ENCODE peak calls at places on chromosome 1, in four cellular contexts. One of them, this sample, is unnamed.

GRCh38 chr1:153534226-153534932 is 1.4 kb downstream of the S100A6 start:
- DNase-seq in A549: peak; percentile 38
- DNase-seq in K562: peak; percentile 12
- DNase-seq in psoas muscle: no peak
- DNase-seq in this sample: peak; percentile 52

GRCh38 chr1:230825061-230825803 is 43.1 kb downstream of the C1orf198 start:
- DNase-seq in K562: no peak
- DNase-seq in A549: peak; percentile 49
- DNase-seq in psoas muscle: no peak
- DNase-seq in this sample: peak; percentile 50

GRCh38 chr1:43699281-43699680 is 8.1 kb upstream of the ST3GAL3 start:
- DNase-seq in psoas muscle: no peak
- DNase-seq in A549: no peak
- DNase-seq in K562: no peak
- DNase-seq in this sample: no peak

GRCh38 chr1:219151467-219151866 is 22.2 kb upstream of the LYPLAL1 start:
- DNase-seq in A549: no peak
- DNase-seq in psoas muscle: no peak
- DNase-seq in K562: no peak
- DNase-seq in this sample: no peak

GRCh38 chr1:236795757-236796719 is 946 bp downstream of the MTR start:
- DNase-seq in A549: no peak
- DNase-seq in psoas muscle: no peak
- DNase-seq in K562: peak; percentile 20
- DNase-seq in this sample: no peak

GRCh38 chr1:77399250-77400086 is 117.6 kb downstream of the AK5 start:
- DNase-seq in psoas muscle: no peak
- DNase-seq in K562: no peak
- DNase-seq in A549: no peak
- DNase-seq in this sample: no peak

GRCh38 chr1:2115008-2115921 is 65.1 kb downstream of the PRKCZ start:
- DNase-seq in psoas muscle: no peak
- DNase-seq in A549: no peak
- DNase-seq in K562: no peak
- DNase-seq in this sample: no peak

GRCh38 chr1:97143236-97143882 is 421.8 kb downstream of the PTBP2 start:
- DNase-seq in K562: no peak
- DNase-seq in A549: no peak
- DNase-seq in psoas muscle: no peak
- DNase-seq in this sample: no peak

GRCh38 chr1:72636636-72637035 is 354.3 kb upstream of the NEGR1 start:
- DNase-seq in A549: no peak
- DNase-seq in K562: no peak
- DNase-seq in psoas muscle: no peak
- DNase-seq in this sample: no peak

GRCh38 chr1:20732588-20733360 is at the start of gene SH2D5:
- DNase-seq in psoas muscle: peak; percentile 75
- DNase-seq in K562: peak; percentile 69
- DNase-seq in A549: peak; percentile 77
- DNase-seq in this sample: peak; percentile 71

GRCh38 chr1:4655674-4656532 is 1.5 kb downstream of the AJAP1 start:
- DNase-seq in psoas muscle: peak; percentile 74
- DNase-seq in A549: peak; percentile 76
- DNase-seq in K562: peak; percentile 21
- DNase-seq in this sample: peak; percentile 28

GRCh38 chr1:7549277-7549676 is 221.8 kb upstream of the VAMP3 start:
- DNase-seq in psoas muscle: no peak
- DNase-seq in K562: no peak
- DNase-seq in A549: peak; percentile 70
- DNase-seq in this sample: peak; percentile 77

GRCh38 chr1:82161651-82162238 is 361.0 kb downstream of the ADGRL2 start:
- DNase-seq in psoas muscle: no peak
- DNase-seq in K562: no peak
- DNase-seq in A549: no peak
- DNase-seq in this sample: no peak

GRCh38 chr1:42737257-42737656 is 2.8 kb downstream of the CLDN19 start:
- DNase-seq in psoas muscle: no peak
- DNase-seq in A549: no peak
- DNase-seq in K562: no peak
- DNase-seq in this sample: peak; percentile 43

GRCh38 chr1:91165033-91165654 is 143.3 kb upstream of the ZNF644 start:
- DNase-seq in A549: peak; percentile 60
- DNase-seq in K562: peak; percentile 79
- DNase-seq in psoas muscle: peak; percentile 85
- DNase-seq in this sample: peak; percentile 89

GRCh38 chr1:202835548-202836072 is 24.9 kb downstream of the PCAT6 start:
- DNase-seq in K562: no peak
- DNase-seq in psoas muscle: no peak
- DNase-seq in A549: no peak
- DNase-seq in this sample: no peak

GRCh38 chr1:116375884-116376733 is 3.1 kb downstream of the ATP1A1 start:
- DNase-seq in psoas muscle: peak; percentile 94
- DNase-seq in A549: no peak
- DNase-seq in K562: no peak
- DNase-seq in this sample: peak; percentile 40

GRCh38 chr1:60126733-60127132 is 53.2 kb upstream of the C1orf87 start:
- DNase-seq in A549: no peak
- DNase-seq in K562: no peak
- DNase-seq in psoas muscle: no peak
- DNase-seq in this sample: no peak

GRCh38 chr1:37890378-37891014 is 31.1 kb upstream of the MTF1 start:
- DNase-seq in A549: peak; percentile 14
- DNase-seq in K562: peak; percentile 59
- DNase-seq in psoas muscle: no peak
- DNase-seq in this sample: peak; percentile 6

GRCh38 chr1:214452152-214452806 is 99.1 kb downstream of the PTPN14 start:
- DNase-seq in psoas muscle: no peak
- DNase-seq in K562: no peak
- DNase-seq in A549: no peak
- DNase-seq in this sample: no peak

GRCh38 chr1:41658444-41659158 is 174.1 kb upstream of the EDN2 start:
- DNase-seq in psoas muscle: no peak
- DNase-seq in A549: no peak
- DNase-seq in K562: no peak
- DNase-seq in this sample: no peak

GRCh38 chr1:75115654-75116053 is 18.5 kb upstream of the LHX8 start:
- DNase-seq in A549: no peak
- DNase-seq in psoas muscle: no peak
- DNase-seq in K562: no peak
- DNase-seq in this sample: no peak

GRCh38 chr1:34590211-34590623 is 164.6 kb upstream of the GJB5 start:
- DNase-seq in psoas muscle: no peak
- DNase-seq in K562: no peak
- DNase-seq in A549: no peak
- DNase-seq in this sample: peak; percentile 88

DNA sequence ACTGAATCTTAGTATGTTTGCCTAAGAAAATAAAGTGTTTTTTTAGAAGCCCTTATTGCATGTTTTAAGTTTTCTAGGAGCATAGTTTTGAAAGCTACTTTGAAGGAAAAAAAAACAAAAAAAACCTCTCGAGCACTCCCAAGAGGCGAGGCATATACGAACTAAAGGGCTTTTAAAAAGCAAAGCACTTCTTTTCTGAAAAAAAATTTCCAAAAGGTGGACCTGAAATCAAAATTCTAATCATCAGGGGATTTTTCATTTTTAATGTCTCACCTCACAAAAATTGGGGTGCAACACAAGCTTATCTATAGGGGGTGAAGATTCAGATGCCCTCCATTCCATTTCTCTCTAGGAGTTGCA is 594 bp downstream of the GLMN start:
- DNase-seq in K562: no peak
- DNase-seq in A549: no peak
- DNase-seq in psoas muscle: no peak
- DNase-seq in this sample: no peak
- TF ChIP-seq CTCF in K562: no peak
- TF ChIP-seq CTCF in A549: peak; percentile 19
- TF ChIP-seq CTCF in psoas muscle: no peak
- TF ChIP-seq CTCF in this sample: no peak

GRCh38 chr1:70963374-70963773 is 84.2 kb downstream of the PTGER3 start:
- DNase-seq in psoas muscle: no peak
- DNase-seq in A549: no peak
- DNase-seq in K562: no peak
- DNase-seq in this sample: no peak
- TF ChIP-seq CTCF in psoas muscle: no peak
- TF ChIP-seq CTCF in A549: no peak
- TF ChIP-seq CTCF in K562: no peak
- TF ChIP-seq CTCF in this sample: no peak

GRCh38 chr1:162632743-162633326 is 571 bp downstream of the DDR2 start:
- DNase-seq in psoas muscle: no peak
- DNase-seq in A549: no peak
- DNase-seq in K562: no peak
- DNase-seq in this sample: no peak

GRCh38 chr1:162635418-162635817 is 3.2 kb downstream of the DDR2 start:
- DNase-seq in psoas muscle: no peak
- DNase-seq in K562: no peak
- DNase-seq in A549: no peak
- DNase-seq in this sample: no peak

GRCh38 chr1:162631546-162632233 is 574 bp upstream of the DDR2 start:
- DNase-seq in A549: no peak
- DNase-seq in psoas muscle: no peak
- DNase-seq in K562: peak; percentile 40
- DNase-seq in this sample: no peak

GRCh38 chr1:162632234-162632666 is at the start of gene DDR2:
- DNase-seq in K562: no peak
- DNase-seq in psoas muscle: peak; percentile 77
- DNase-seq in A549: no peak
- DNase-seq in this sample: no peak

DNA sequence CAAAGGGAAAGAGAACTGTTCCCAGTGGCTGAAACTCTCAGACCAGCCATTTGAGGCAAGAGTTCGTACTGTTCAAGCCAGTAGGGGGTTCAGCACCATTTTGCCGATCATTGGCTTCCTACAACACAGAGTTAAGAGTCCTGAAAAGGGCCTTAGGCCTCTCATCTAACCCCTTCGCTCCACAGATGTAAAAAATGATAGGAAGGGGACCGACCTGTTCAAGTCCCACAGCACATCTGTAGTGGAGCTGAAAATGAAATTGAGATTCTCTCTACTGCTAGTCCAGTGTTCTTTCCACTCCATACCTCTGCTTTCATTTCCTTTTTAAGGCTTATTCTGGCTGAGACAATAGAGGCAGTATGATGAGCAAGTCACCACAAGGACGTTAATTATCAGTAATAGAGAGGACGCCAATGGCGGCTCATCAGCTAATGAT is 1.1 kb downstream of the DDR2 start:
- DNase-seq in K562: no peak
- DNase-seq in psoas muscle: no peak
- DNase-seq in A549: no peak
- DNase-seq in this sample: no peak
- TF ChIP-seq CTCF in K562: no peak
- TF ChIP-seq CTCF in psoas muscle: no peak
- TF ChIP-seq CTCF in A549: no peak
- TF ChIP-seq CTCF in this sample: no peak

GRCh38 chr1:186325239-186325638 is 49.8 kb downstream of the TPR start:
- DNase-seq in psoas muscle: no peak
- DNase-seq in A549: no peak
- DNase-seq in K562: no peak
- DNase-seq in this sample: no peak
- TF ChIP-seq CTCF in psoas muscle: no peak
- TF ChIP-seq CTCF in A549: peak; percentile 44
- TF ChIP-seq CTCF in K562: peak; percentile 64
- TF ChIP-seq CTCF in this sample: no peak

DNA sequence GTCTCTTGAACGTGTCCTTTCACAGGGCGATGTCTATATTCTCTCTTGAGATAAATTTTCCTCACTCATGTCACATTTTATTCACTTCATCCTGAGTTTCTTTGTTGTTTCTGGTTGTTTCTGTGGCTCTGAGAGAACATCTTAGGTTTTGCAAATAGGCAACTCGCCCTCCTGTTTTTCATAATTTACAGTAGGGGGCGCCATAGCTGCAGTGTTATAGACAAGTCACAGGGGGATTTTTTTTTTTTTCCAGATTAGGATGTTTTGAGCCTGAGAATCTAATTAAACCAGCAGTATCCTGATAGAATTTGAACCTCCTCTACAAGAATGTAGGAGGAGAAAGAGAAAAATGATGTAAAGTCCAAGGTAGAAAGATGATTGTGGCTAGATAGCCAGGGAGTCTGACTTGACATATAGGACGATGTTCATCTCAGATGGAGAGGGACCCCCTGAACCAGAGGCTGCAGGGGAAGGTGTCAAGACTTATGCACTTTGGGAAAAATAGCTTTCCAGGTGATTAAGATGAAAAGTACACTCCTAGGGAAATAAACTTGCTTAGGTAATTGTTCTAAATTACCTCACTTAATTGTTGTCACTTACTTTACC is 76.3 kb downstream of the ZP4 start:
- DNase-seq in psoas muscle: no peak
- DNase-seq in K562: no peak
- DNase-seq in A549: no peak
- DNase-seq in this sample: no peak
- TF ChIP-seq CTCF in psoas muscle: no peak
- TF ChIP-seq CTCF in K562: peak; percentile 30
- TF ChIP-seq CTCF in A549: peak; percentile 46
- TF ChIP-seq CTCF in this sample: peak; percentile 49

GRCh38 chr1:235366286-235366685 is 941 bp upstream of the TBCE start:
- DNase-seq in A549: no peak
- DNase-seq in psoas muscle: no peak
- DNase-seq in K562: peak; percentile 29
- DNase-seq in this sample: no peak

GRCh38 chr1:235368428-235368827 is 1.2 kb downstream of the TBCE start:
- DNase-seq in A549: no peak
- DNase-seq in K562: no peak
- DNase-seq in psoas muscle: no peak
- DNase-seq in this sample: no peak

GRCh38 chr1:235369802-235370201 is 2.6 kb downstream of the TBCE start:
- DNase-seq in K562: no peak
- DNase-seq in psoas muscle: no peak
- DNase-seq in A549: no peak
- DNase-seq in this sample: no peak

GRCh38 chr1:235367000-235367908 is at the start of gene TBCE:
- DNase-seq in A549: peak; percentile 97
- DNase-seq in psoas muscle: peak; percentile 98
- DNase-seq in K562: peak; percentile 98
- DNase-seq in this sample: peak; percentile 99
- TF ChIP-seq CTCF in A549: no peak
- TF ChIP-seq CTCF in psoas muscle: no peak
- TF ChIP-seq CTCF in K562: no peak
- TF ChIP-seq CTCF in this sample: no peak

This sample was measured in Calu3.